ENCODE peak calls at places on chromosomes 2 and 18, in five cellular contexts. One of them, this sample, is unnamed. For H3K4me1, the result is how much of the 10 kb centered on the place peaks cover.

GRCh38 chr18:48943736-48944527 is 6.8 kb downstream of the SMAD7 start:
- DNase-seq in body of pancreas: no peak
- DNase-seq in fibroblast of lung: no peak
- DNase-seq in A549: no peak
- DNase-seq in HCT116: no peak
- DNase-seq in this sample: peak

GRCh38 chr2:109243526-109244425 is 114.8 kb downstream of the SH3RF3 start:
- DNase-seq in body of pancreas: no peak
- DNase-seq in HCT116: no peak
- DNase-seq in fibroblast of lung: no peak
- DNase-seq in A549: no peak
- DNase-seq in this sample: peak

GRCh38 chr2:224111576-224111975 is 72.5 kb upstream of the SERPINE2 start:
- DNase-seq in HCT116: peak
- DNase-seq in A549: peak
- DNase-seq in body of pancreas: no peak
- DNase-seq in fibroblast of lung: peak
- DNase-seq in this sample: no peak

GRCh38 chr2:230903251-230904150 is 21.5 kb downstream of the GPR55 start:
- DNase-seq in HCT116: no peak
- DNase-seq in body of pancreas: no peak
- DNase-seq in fibroblast of lung: no peak
- DNase-seq in A549: no peak
- DNase-seq in this sample: peak

GRCh38 chr2:98479959-98480524 is 35.4 kb downstream of the INPP4A start:
- DNase-seq in HCT116: no peak
- DNase-seq in body of pancreas: peak
- DNase-seq in A549: no peak
- DNase-seq in fibroblast of lung: peak
- DNase-seq in this sample: peak

GRCh38 chr18:79901665-79902064 is 49.8 kb downstream of the SLC66A2 start:
- DNase-seq in fibroblast of lung: no peak
- DNase-seq in body of pancreas: peak
- DNase-seq in HCT116: no peak
- DNase-seq in A549: no peak
- DNase-seq in this sample: no peak

GRCh38 chr2:46122318-46122970 is 174.8 kb upstream of the EPAS1 start:
- DNase-seq in A549: peak
- DNase-seq in body of pancreas: no peak
- DNase-seq in HCT116: no peak
- DNase-seq in fibroblast of lung: no peak
- DNase-seq in this sample: no peak

GRCh38 chr18:46516555-46516954 is 140.5 kb downstream of the LOXHD1 start:
- DNase-seq in A549: no peak
- DNase-seq in fibroblast of lung: no peak
- DNase-seq in body of pancreas: no peak
- DNase-seq in HCT116: no peak
- DNase-seq in this sample: no peak

GRCh38 chr2:150762571-150762970 is 275.1 kb upstream of the RND3 start:
- DNase-seq in fibroblast of lung: no peak
- DNase-seq in A549: no peak
- DNase-seq in HCT116: no peak
- DNase-seq in body of pancreas: no peak
- DNase-seq in this sample: no peak

GRCh38 chr18:25192065-25192464 is 159.9 kb downstream of the ZNF521 start:
- DNase-seq in body of pancreas: no peak
- DNase-seq in A549: no peak
- DNase-seq in fibroblast of lung: no peak
- DNase-seq in HCT116: no peak
- DNase-seq in this sample: no peak

GRCh38 chr2:66433945-66434678 is 813 bp upstream of the MEIS1 start:
- DNase-seq in A549: peak
- DNase-seq in fibroblast of lung: peak
- DNase-seq in HCT116: no peak
- DNase-seq in body of pancreas: peak
- DNase-seq in this sample: peak

GRCh38 chr2:138507267-138507666 is 5.7 kb downstream of the SPOPL start:
- DNase-seq in fibroblast of lung: no peak
- DNase-seq in A549: peak
- DNase-seq in body of pancreas: no peak
- DNase-seq in HCT116: no peak
- DNase-seq in this sample: no peak

GRCh38 chr2:176729706-176730569 is 460.7 kb downstream of the MTX2 start:
- DNase-seq in fibroblast of lung: peak
- DNase-seq in HCT116: no peak
- DNase-seq in A549: no peak
- DNase-seq in body of pancreas: peak
- DNase-seq in this sample: no peak

GRCh38 chr2:172513935-172514586 is 41.8 kb upstream of the PDK1 start:
- DNase-seq in fibroblast of lung: no peak
- DNase-seq in HCT116: no peak
- DNase-seq in A549: no peak
- DNase-seq in body of pancreas: no peak
- DNase-seq in this sample: no peak

GRCh38 chr18:79572093-79572780 is 107.4 kb upstream of the CTDP1 start:
- DNase-seq in HCT116: no peak
- DNase-seq in A549: no peak
- DNase-seq in body of pancreas: no peak
- DNase-seq in fibroblast of lung: no peak
- DNase-seq in this sample: peak

GRCh38 chr18:23872701-23873550 is 141.6 kb upstream of the TTC39C start:
- DNase-seq in HCT116: peak
- DNase-seq in body of pancreas: peak
- DNase-seq in A549: no peak
- DNase-seq in fibroblast of lung: no peak
- DNase-seq in this sample: no peak

GRCh38 chr2:43129676-43130547 is 96.5 kb downstream of the ZFP36L2 start:
- DNase-seq in A549: no peak
- DNase-seq in body of pancreas: no peak
- DNase-seq in HCT116: no peak
- DNase-seq in fibroblast of lung: peak
- DNase-seq in this sample: peak

GRCh38 chr2:158926478-158926948 is 41.9 kb upstream of the TANC1 start:
- DNase-seq in body of pancreas: no peak
- DNase-seq in fibroblast of lung: peak
- DNase-seq in HCT116: peak
- DNase-seq in A549: peak
- DNase-seq in this sample: no peak

GRCh38 chr2:6510547-6510946 is 355.2 kb downstream of the CMPK2 start:
- DNase-seq in A549: no peak
- DNase-seq in HCT116: no peak
- DNase-seq in fibroblast of lung: peak
- DNase-seq in body of pancreas: no peak
- DNase-seq in this sample: no peak

GRCh38 chr18:55875330-55875933 is 287.4 kb upstream of the TCF4 start:
- DNase-seq in A549: no peak
- DNase-seq in HCT116: no peak
- DNase-seq in body of pancreas: no peak
- DNase-seq in fibroblast of lung: no peak
- DNase-seq in this sample: no peak

GRCh38 chr2:70454936-70455544 is 98.6 kb downstream of the TGFA start:
- DNase-seq in HCT116: no peak
- DNase-seq in fibroblast of lung: no peak
- DNase-seq in body of pancreas: no peak
- DNase-seq in A549: no peak
- DNase-seq in this sample: no peak

DNA sequence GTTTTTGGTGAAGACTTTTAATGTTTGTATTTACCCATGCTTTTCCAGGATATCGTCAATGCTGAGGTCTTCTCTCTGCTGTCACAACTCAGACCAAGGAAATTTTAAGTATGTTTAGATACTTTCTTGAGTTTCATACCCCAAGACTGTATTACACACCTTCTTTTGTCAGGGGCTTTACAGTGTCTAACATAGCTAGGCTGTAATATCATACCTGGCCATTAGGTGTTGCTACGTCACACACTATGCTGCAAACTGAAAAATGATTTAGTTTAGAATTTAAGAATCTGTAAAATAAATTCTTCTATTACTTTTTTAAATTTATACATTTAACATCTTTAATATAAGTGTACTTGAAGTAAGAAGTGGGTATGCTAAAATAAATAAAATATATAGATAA is 358.4 kb upstream of the NRP2 start:
- DNase-seq in body of pancreas: no peak
- DNase-seq in HCT116: no peak
- DNase-seq in A549: no peak
- DNase-seq in fibroblast of lung: no peak
- DNase-seq in this sample: no peak
- TF ChIP-seq CTCF in body of pancreas: peak
- TF ChIP-seq CTCF in HCT116: peak
- TF ChIP-seq CTCF in A549: no peak
- TF ChIP-seq CTCF in fibroblast of lung: peak
- TF ChIP-seq CTCF in this sample: peak

GRCh38 chr18:54279477-54280205 is 10.3 kb downstream of the POLI start:
- DNase-seq in A549: no peak
- DNase-seq in body of pancreas: no peak
- DNase-seq in HCT116: no peak
- DNase-seq in fibroblast of lung: no peak
- DNase-seq in this sample: no peak
- H3K4me3 ChIP-seq in A549: no peak
- H3K4me3 ChIP-seq in body of pancreas: no peak
- H3K4me3 ChIP-seq in HCT116: no peak
- H3K4me3 ChIP-seq in fibroblast of lung: no peak
- H3K4me3 ChIP-seq in this sample: no peak

DNA sequence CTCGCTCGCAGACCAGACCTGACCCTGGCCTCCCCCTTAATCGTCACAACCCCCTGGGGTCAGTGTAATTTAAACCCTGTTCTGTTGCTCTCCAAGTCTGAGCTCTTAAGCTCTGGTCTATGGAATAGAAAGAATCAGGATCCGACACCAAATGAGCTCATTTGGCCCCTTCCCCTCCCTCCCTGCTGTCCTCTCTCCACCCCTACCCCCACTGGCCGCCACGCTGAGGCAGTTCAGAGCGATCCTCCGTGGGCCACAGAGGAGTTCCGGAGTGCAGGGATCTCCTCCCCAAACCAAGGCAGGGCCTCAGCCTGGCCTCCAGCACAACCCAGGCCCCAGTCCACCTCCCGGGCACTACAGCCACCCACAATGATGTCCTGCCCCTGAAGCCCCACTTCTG is 5.3 kb downstream of the DNMT3A start:
- DNase-seq in A549: no peak
- DNase-seq in body of pancreas: no peak
- DNase-seq in fibroblast of lung: no peak
- DNase-seq in HCT116: no peak
- DNase-seq in this sample: no peak
- H3K4me1 ChIP-seq in A549: under half
- H3K4me1 ChIP-seq in body of pancreas: half or more
- H3K4me1 ChIP-seq in fibroblast of lung: under half
- H3K4me1 ChIP-seq in HCT116: under half
- H3K4me1 ChIP-seq in this sample: under half

DNA sequence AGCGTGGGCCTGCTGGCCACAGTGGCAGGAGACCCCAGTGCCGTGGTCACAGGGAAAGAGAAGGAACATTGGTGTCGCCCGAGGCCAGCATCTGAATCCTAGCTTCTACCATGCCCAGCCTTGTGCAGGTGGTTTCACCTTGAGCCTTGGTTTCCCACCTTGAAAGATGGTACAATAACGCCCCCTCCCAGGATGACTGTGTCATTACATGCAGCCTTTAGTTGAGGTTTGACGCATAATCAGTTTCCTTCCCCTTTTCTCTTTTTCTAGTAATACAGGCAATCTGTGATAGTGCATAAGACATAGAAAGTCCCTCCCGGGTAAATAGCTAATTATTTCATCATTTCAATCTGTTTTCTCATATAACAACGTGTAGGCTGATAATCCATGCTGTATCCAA is 29.9 kb upstream of the ZNF407 start:
- DNase-seq in HCT116: no peak
- DNase-seq in A549: no peak
- DNase-seq in body of pancreas: no peak
- DNase-seq in fibroblast of lung: no peak
- DNase-seq in this sample: no peak
- TF ChIP-seq CTCF in HCT116: peak
- TF ChIP-seq CTCF in A549: no peak
- TF ChIP-seq CTCF in body of pancreas: no peak
- TF ChIP-seq CTCF in fibroblast of lung: no peak
- TF ChIP-seq CTCF in this sample: no peak

DNA sequence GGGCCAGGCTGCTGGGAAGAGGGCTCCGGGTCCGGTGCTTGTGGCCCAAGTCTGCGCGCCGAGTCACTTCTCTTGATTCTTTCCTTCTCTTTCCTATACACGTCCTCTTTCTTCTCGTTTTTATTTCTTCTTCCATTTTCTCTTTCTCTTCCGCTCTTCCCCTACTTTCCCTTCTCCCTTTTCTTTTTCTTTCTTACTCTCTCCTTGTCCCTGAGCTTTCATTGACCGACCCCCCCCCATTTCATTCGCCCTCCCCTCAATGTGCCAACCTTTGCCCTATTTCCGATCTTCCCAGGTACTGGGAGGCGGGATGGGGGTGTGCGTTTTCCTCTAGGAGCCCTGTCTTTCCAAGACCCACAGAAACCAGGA is 1.8 kb downstream of the ONECUT2 start:
- DNase-seq in fibroblast of lung: no peak
- DNase-seq in body of pancreas: no peak
- DNase-seq in HCT116: no peak
- DNase-seq in A549: no peak
- DNase-seq in this sample: no peak
- H3K4me3 ChIP-seq in fibroblast of lung: no peak
- H3K4me3 ChIP-seq in body of pancreas: peak
- H3K4me3 ChIP-seq in HCT116: no peak
- H3K4me3 ChIP-seq in A549: peak
- H3K4me3 ChIP-seq in this sample: no peak

GRCh38 chr2:31580321-31581117 is at the start of gene SRD5A2:
- DNase-seq in fibroblast of lung: no peak
- DNase-seq in body of pancreas: no peak
- DNase-seq in A549: peak
- DNase-seq in HCT116: no peak
- DNase-seq in this sample: no peak

GRCh38 chr2:31581124-31581795 is 522 bp upstream of the SRD5A2 start:
- DNase-seq in body of pancreas: no peak
- DNase-seq in fibroblast of lung: no peak
- DNase-seq in HCT116: no peak
- DNase-seq in A549: no peak
- DNase-seq in this sample: no peak

DNA sequence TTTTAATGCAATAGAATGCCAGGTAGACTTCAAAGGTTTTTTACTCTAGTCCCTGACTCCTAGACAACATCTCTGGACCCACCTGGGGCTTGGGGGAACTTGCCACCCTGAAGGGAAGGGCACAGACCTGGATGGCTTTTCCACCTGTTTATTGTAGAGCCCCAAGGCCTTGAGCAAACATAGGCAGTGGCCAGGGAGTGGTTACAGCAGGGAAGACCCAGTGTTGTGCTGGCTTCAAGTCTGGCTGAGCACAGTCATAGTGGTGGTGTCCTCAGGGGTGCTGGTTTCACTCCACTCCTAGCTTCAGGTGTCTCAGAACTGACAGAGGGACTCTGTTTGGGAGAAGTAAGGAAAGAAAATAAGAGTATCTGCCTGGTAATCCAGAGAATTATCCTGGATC is 5.5 kb upstream of the SRD5A2 start:
- DNase-seq in fibroblast of lung: no peak
- DNase-seq in body of pancreas: no peak
- DNase-seq in HCT116: no peak
- DNase-seq in A549: no peak
- DNase-seq in this sample: no peak
- H3K4me1 ChIP-seq in fibroblast of lung: under half
- H3K4me1 ChIP-seq in body of pancreas: under half
- H3K4me1 ChIP-seq in HCT116: under half
- H3K4me1 ChIP-seq in A549: under half
- H3K4me1 ChIP-seq in this sample: under half

This sample was measured in upper lobe of right lung.